ENCODE peak calls at places on chromosome 7, in five cellular contexts. E, P, A, Y and V are unnamed samples.

GRCh38 chr7:14321947-14322346 is 332.5 kb upstream of the ETV1 start:
- DNase-seq in Y (peak), A (peak), P (no peak), E (no peak), V (no peak)

GRCh38 chr7:157610671-157611295 is 274.0 kb downstream of the DNAJB6 start:
- DNase-seq in P (peak), E (no peak), Y (no peak), A (no peak), V (no peak)

GRCh38 chr7:37493123-37493522 is 44.5 kb upstream of the ELMO1 start:
- DNase-seq in P (no peak), A (no peak), Y (no peak), E (no peak), V (no peak)

GRCh38 chr7:106848851-106849442 is 16.1 kb upstream of the PIK3CG start:
- DNase-seq in P (peak), Y (no peak), E (peak), A (no peak), V (no peak)

GRCh38 chr7:8719102-8719501 is 285.7 kb downstream of the NXPH1 start:
- DNase-seq in A (no peak), P (no peak), Y (no peak), E (no peak), V (no peak)

GRCh38 chr7:148911626-148912025 is 27.5 kb upstream of the EZH2 start:
- DNase-seq in E (no peak), P (no peak), Y (no peak), A (no peak), V (no peak)

GRCh38 chr7:17638727-17639126 is 301.6 kb downstream of the SNX13 start:
- DNase-seq in A (no peak), Y (no peak), P (peak), E (no peak), V (no peak)

GRCh38 chr7:128176696-128177095 is 64.4 kb upstream of the LEP start:
- DNase-seq in P (peak), Y (no peak), A (no peak), E (no peak), V (no peak)

GRCh38 chr7:105885386-105886111 is 9.2 kb upstream of the ATXN7L1 start:
- DNase-seq in A (no peak), P (peak), E (no peak), Y (no peak), V (no peak)